ENCODE peak calls at places on chromosomes 12 and 14, in ten cellular contexts. H is AG09309, K is IMR-90, D is heart right ventricle, U is sigmoid colon, V is fibroblast of pulmonary artery, R is foreskin fibroblast, T is AG04449, B is Calu3, I is GM10248. J is an unnamed sample.

GRCh38 chr12:107318804-107319535 is 225.6 kb upstream of the CRY1 start:
- DNase-seq in H (no peak), K (peak; percentile 51), D (no peak), U (no peak), V (peak; percentile 49), R (no peak), T (no peak), B (peak; percentile 34), I (no peak), J (peak; percentile 41)

GRCh38 chr12:100435948-100436347 is 37.7 kb upstream of the NR1H4 start:
- DNase-seq in H (no peak), K (no peak), D (no peak), U (no peak), V (no peak), R (no peak), T (no peak), B (no peak), I (no peak), J (no peak)

GRCh38 chr14:65184032-65184764 is 81.9 kb upstream of the MAX start:
- DNase-seq in H (no peak), K (peak; percentile 32), D (no peak), U (no peak), V (no peak), R (no peak), T (no peak), B (no peak), I (no peak), J (no peak)

GRCh38 chr12:26939192-26939832 is 1.0 kb downstream of the FGFR1OP2 start:
- DNase-seq in H (no peak), K (peak; percentile 31), D (no peak), U (no peak), V (no peak), R (no peak), T (no peak), B (no peak), I (peak; percentile 16), J (no peak)

GRCh38 chr12:57069522-57069921 is 9.1 kb downstream of the NEMP1 start:
- DNase-seq in H (peak; percentile 76), K (peak; percentile 87), D (peak; percentile 76), U (peak; percentile 87), V (peak; percentile 95), R (peak; percentile 84), T (no peak), B (peak; percentile 68), I (peak; percentile 65), J (peak; percentile 54)

GRCh38 chr14:92692822-92693226 is 55.6 kb downstream of the LGMN start:
- DNase-seq in H (no peak), K (peak; percentile 29), D (peak; percentile 84), U (peak; percentile 89), V (peak; percentile 50), R (no peak), T (no peak), B (peak; percentile 28), I (no peak), J (no peak)

GRCh38 chr12:67496616-67497015 is 151.9 kb upstream of the DYRK2 start:
- DNase-seq in H (no peak), K (no peak), D (no peak), U (no peak), V (no peak), R (no peak), T (no peak), B (no peak), I (no peak), J (no peak)

GRCh38 chr12:121787063-121787774 is 6.3 kb downstream of the RHOF start:
- DNase-seq in H (no peak), K (no peak), D (no peak), U (no peak), V (no peak), R (no peak), T (no peak), B (peak; percentile 50), I (no peak), J (no peak)

GRCh38 chr12:70485704-70486103 is 119.6 kb downstream of the KCNMB4 start:
- DNase-seq in H (no peak), K (no peak), D (no peak), U (no peak), V (no peak), R (no peak), T (no peak), B (no peak), I (no peak), J (no peak)

GRCh38 chr14:74084277-74085046 is at the start of the genes ALDH6A1 and LIN52:
- DNase-seq in H (peak; percentile 100), K (peak; percentile 100), D (peak; percentile 100), U (peak; percentile 100), V (peak; percentile 100), R (peak; percentile 100), T (peak; percentile 100), B (peak; percentile 99), I (peak; percentile 99), J (peak; percentile 99)
- TF ChIP-seq CTCF in H (no peak), K (no peak), D (peak; percentile 9), U (no peak), V (no peak), R (no peak), T (no peak), B (no peak), I (peak; percentile 8), J (peak; percentile 19)

GRCh38 chr14:76113691-76114090 is 38.0 kb upstream of the GPATCH2L start:
- DNase-seq in H (no peak), K (no peak), D (no peak), U (no peak), V (no peak), R (no peak), T (no peak), B (no peak), I (no peak), J (no peak)

GRCh38 chr14:76117789-76118188 is 33.9 kb upstream of the GPATCH2L start:
- DNase-seq in H (no peak), K (no peak), D (no peak), U (no peak), V (no peak), R (no peak), T (no peak), B (no peak), I (no peak), J (peak; percentile 83)

GRCh38 chr14:76112889-76113611 is 38.7 kb upstream of the GPATCH2L start:
- DNase-seq in H (no peak), K (no peak), D (no peak), U (no peak), V (no peak), R (no peak), T (no peak), B (no peak), I (no peak), J (no peak)

GRCh38 chr14:76118594-76118993 is 33.1 kb upstream of the GPATCH2L start:
- DNase-seq in H (no peak), K (no peak), D (no peak), U (no peak), V (no peak), R (no peak), T (no peak), B (no peak), I (no peak), J (no peak)

DNA sequence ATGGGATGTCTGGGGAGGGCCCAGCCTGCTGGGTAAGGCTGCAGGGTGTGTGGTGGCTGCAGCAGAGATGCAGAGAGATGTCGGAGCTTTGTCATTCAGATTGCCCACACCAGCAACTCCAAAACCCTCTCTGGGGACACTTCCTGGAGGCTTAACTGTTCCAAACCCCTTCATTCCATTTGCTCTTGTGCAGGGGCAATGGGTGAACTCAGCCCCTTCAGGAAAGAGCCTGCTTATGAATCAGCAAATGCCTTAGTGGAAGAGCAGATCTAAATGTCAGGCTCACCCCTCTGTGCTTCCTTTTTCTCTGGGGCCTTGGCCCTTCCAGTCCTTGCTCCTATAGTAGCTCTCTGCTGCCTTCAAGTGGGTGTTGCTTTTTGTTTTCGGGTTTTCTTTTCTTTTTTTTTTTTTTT is 36.7 kb upstream of the GPATCH2L start:
- DNase-seq in H (no peak), K (no peak), D (no peak), U (no peak), V (no peak), R (no peak), T (no peak), B (no peak), I (no peak), J (no peak)
- TF ChIP-seq CTCF in H (no peak), K (no peak), D (no peak), U (no peak), V (no peak), R (no peak), T (no peak), B (no peak), I (no peak), J (no peak)

GRCh38 chr12:1546931-1547640 is 47.3 kb downstream of the FBXL14 start:
- DNase-seq in H (no peak), K (no peak), D (no peak), U (no peak), V (no peak), R (no peak), T (no peak), B (no peak), I (no peak), J (no peak)

GRCh38 chr12:1542599-1542998 is 51.8 kb downstream of the FBXL14 start:
- DNase-seq in H (no peak), K (no peak), D (no peak), U (no peak), V (no peak), R (no peak), T (no peak), B (no peak), I (no peak), J (no peak)

GRCh38 chr12:1540690-1541089 is 53.7 kb downstream of the FBXL14 start:
- DNase-seq in H (no peak), K (peak; percentile 62), D (no peak), U (no peak), V (no peak), R (no peak), T (no peak), B (peak; percentile 32), I (no peak), J (no peak)

GRCh38 chr12:1544991-1545700 is 49.2 kb downstream of the FBXL14 start:
- DNase-seq in H (no peak), K (peak; percentile 43), D (no peak), U (no peak), V (peak; percentile 65), R (no peak), T (no peak), B (peak; percentile 18), I (no peak), J (no peak)
- TF ChIP-seq CTCF in H (peak; percentile 42), K (peak; percentile 33), D (no peak), U (no peak), V (peak; percentile 59), R (peak; percentile 12), T (peak; percentile 8), B (peak; percentile 21), I (no peak), J (no peak)

GRCh38 chr12:124369055-124369900 is 74.4 kb downstream of the RFLNA start:
- DNase-seq in H (peak; percentile 73), K (peak; percentile 92), D (peak; percentile 91), U (peak; percentile 97), V (peak; percentile 97), R (peak; percentile 92), T (no peak), B (peak; percentile 85), I (no peak), J (no peak)
- TF ChIP-seq CTCF in H (peak; percentile 55), K (peak; percentile 57), D (peak; percentile 51), U (peak; percentile 56), V (peak; percentile 31), R (peak; percentile 36), T (no peak), B (peak; percentile 27), I (no peak), J (no peak)